ENCODE peak calls at places on chromosome 22, in seven cellular contexts. N is neural progenitor cell; W is thyroid gland; U is effector memory CD4-positive, alpha-beta T cell; V is PC-3; H is heart right ventricle; A is left ventricle myocardium inferior. C is an unnamed sample.

GRCh38 chr22:41327124-41327523 is 25.8 kb downstream of the ZC3H7B start:
- DNase-seq in N (no peak), W (no peak), U (no peak), V (no peak), H (no peak), A (no peak), C (no peak)

GRCh38 chr22:43185860-43186261 is 1.1 kb downstream of the TTLL12 start:
- DNase-seq in N (peak; percentile 34), W (peak; percentile 85), U (no peak), V (peak; percentile 24), H (peak; percentile 35), A (peak; percentile 67), C (peak; percentile 63)

GRCh38 chr22:44697423-44698179 is 4.4 kb upstream of the PRR5 start:
- DNase-seq in N (peak; percentile 89), W (peak; percentile 77), U (peak; percentile 68), V (peak; percentile 73), H (peak; percentile 72), A (peak; percentile 77), C (peak; percentile 91)

GRCh38 chr22:37559901-37560681 is at the start of gene CDC42EP1:
- DNase-seq in N (peak; percentile 74), W (peak; percentile 61), U (no peak), V (peak; percentile 54), H (no peak), A (peak; percentile 65), C (peak; percentile 66)

GRCh38 chr22:39214383-39215069 is 30.3 kb downstream of the PDGFB start:
- DNase-seq in N (peak; percentile 77), W (peak; percentile 47), U (no peak), V (peak; percentile 94), H (no peak), A (no peak), C (no peak)

GRCh38 chr22:46096051-46096450 is 54.3 kb upstream of the PPARA start:
- DNase-seq in N (no peak), W (no peak), U (no peak), V (no peak), H (no peak), A (no peak), C (no peak)

GRCh38 chr22:35987487-35987886 is 41.1 kb downstream of the RBFOX2 start:
- DNase-seq in N (no peak), W (no peak), U (no peak), V (no peak), H (no peak), A (no peak), C (no peak)

GRCh38 chr22:20239063-20239950 is 28.8 kb downstream of the RTN4R start:
- DNase-seq in N (no peak), W (no peak), U (no peak), V (no peak), H (peak; percentile 68), A (peak; percentile 52), C (no peak)

GRCh38 chr22:42688914-42689275 is 31.8 kb downstream of the A4GALT start:
- DNase-seq in N (no peak), W (peak; percentile 34), U (no peak), V (no peak), H (no peak), A (no peak), C (no peak)

GRCh38 chr22:20810645-20811044 is 36.7 kb downstream of the SERPIND1 start:
- DNase-seq in N (no peak), W (no peak), U (no peak), V (no peak), H (no peak), A (no peak), C (no peak)

GRCh38 chr22:45491841-45492240 is 10.8 kb upstream of the FBLN1 start:
- DNase-seq in N (no peak), W (no peak), U (no peak), V (no peak), H (no peak), A (no peak), C (no peak)

GRCh38 chr22:50572965-50573364 is 5.3 kb downstream of the CPT1B start:
- DNase-seq in N (no peak), W (no peak), U (no peak), V (no peak), H (no peak), A (no peak), C (no peak)

GRCh38 chr22:38271927-38272372 is 860 bp downstream of the TMEM184B start:
- DNase-seq in N (peak; percentile 39), W (peak; percentile 89), U (no peak), V (peak; percentile 29), H (no peak), A (no peak), C (no peak)

GRCh38 chr22:44667829-44668189 is 34.2 kb upstream of the PRR5 start:
- DNase-seq in N (no peak), W (no peak), U (peak; percentile 72), V (no peak), H (no peak), A (no peak), C (no peak)

GRCh38 chr22:20396639-20397038 is 2.7 kb downstream of the ZNF74 start:
- DNase-seq in N (no peak), W (no peak), U (no peak), V (no peak), H (no peak), A (no peak), C (no peak)

GRCh38 chr22:38973289-38974169 is 8.6 kb upstream of the APOBEC3B start:
- DNase-seq in N (peak; percentile 80), W (peak; percentile 56), U (peak; percentile 16), V (peak; percentile 55), H (no peak), A (no peak), C (peak; percentile 51)

GRCh38 chr22:42920101-42920820 is 63.2 kb upstream of the ARFGAP3 start:
- DNase-seq in N (no peak), W (no peak), U (no peak), V (no peak), H (no peak), A (no peak), C (no peak)

GRCh38 chr22:36998620-36999351 is 20.5 kb downstream of the TST start:
- DNase-seq in N (no peak), W (no peak), U (no peak), V (no peak), H (no peak), A (no peak), C (no peak)

GRCh38 chr22:38755155-38755910 is 465 bp downstream of the SUN2 start:
- DNase-seq in N (peak; percentile 91), W (peak; percentile 96), U (peak; percentile 38), V (peak; percentile 66), H (peak; percentile 89), A (peak; percentile 95), C (peak; percentile 54)

GRCh38 chr22:42877158-42877557 is 20.1 kb upstream of the ARFGAP3 start:
- DNase-seq in N (no peak), W (no peak), U (no peak), V (no peak), H (no peak), A (no peak), C (no peak)

GRCh38 chr22:32775957-32776356 is 25.5 kb upstream of the TIMP3 start:
- DNase-seq in N (peak; percentile 30), W (no peak), U (no peak), V (no peak), H (no peak), A (no peak), C (no peak)

GRCh38 chr22:26565889-26566288 is 24.0 kb downstream of the TPST2 start:
- DNase-seq in N (no peak), W (no peak), U (no peak), V (no peak), H (no peak), A (no peak), C (no peak)

GRCh38 chr22:20249797-20250354 is 18.2 kb downstream of the RTN4R start:
- DNase-seq in N (no peak), W (peak; percentile 41), U (no peak), V (no peak), H (no peak), A (no peak), C (no peak)

GRCh38 chr22:36330655-36331305 is 57.0 kb downstream of the MYH9 start:
- DNase-seq in N (no peak), W (no peak), U (peak; percentile 40), V (peak; percentile 46), H (peak; percentile 80), A (peak; percentile 69), C (no peak)

GRCh38 chr22:29136715-29137700 is 64.2 kb downstream of the KREMEN1 start:
- DNase-seq in N (no peak), W (no peak), U (no peak), V (no peak), H (no peak), A (no peak), C (no peak)

GRCh38 chr22:37077802-37078448 is 26.4 kb downstream of the KCTD17 start:
- DNase-seq in N (peak; percentile 78), W (peak; percentile 60), U (peak; percentile 64), V (peak; percentile 58), H (no peak), A (peak; percentile 47), C (peak; percentile 6)

GRCh38 chr22:42645341-42645937 is 3.8 kb downstream of the CYB5R3 start:
- DNase-seq in N (no peak), W (peak; percentile 57), U (no peak), V (no peak), H (no peak), A (peak; percentile 42), C (no peak)

GRCh38 chr22:43275545-43275981 is 67.6 kb downstream of the SCUBE1 start:
- DNase-seq in N (peak; percentile 51), W (no peak), U (no peak), V (peak; percentile 67), H (no peak), A (no peak), C (no peak)

GRCh38 chr22:37425800-37426531 is 1.3 kb downstream of the ELFN2 start:
- DNase-seq in N (peak; percentile 76), W (no peak), U (no peak), V (no peak), H (no peak), A (no peak), C (peak; percentile 37)

GRCh38 chr22:17143826-17144225 is 15.3 kb downstream of the HDHD5 start:
- DNase-seq in N (no peak), W (no peak), U (no peak), V (no peak), H (no peak), A (no peak), C (no peak)

GRCh38 chr22:31040542-31041398 is 40.3 kb upstream of the SMTN start:
- DNase-seq in N (no peak), W (no peak), U (no peak), V (no peak), H (no peak), A (no peak), C (no peak)
- H3K4me1 ChIP-seq in N (peaks cover 4% of the 10 kb centered on the region), W (peaks cover 16% of the 10 kb centered on the region), U (no peaks in the 10 kb centered on the region), V (peaks cover 6% of the 10 kb centered on the region), H (peaks cover 34% of the 10 kb centered on the region), A (peaks cover 52% of the 10 kb centered on the region), C (no peaks in the 10 kb centered on the region)

GRCh38 chr22:49108636-49109315 is 718.9 kb downstream of the BRD1 start:
- DNase-seq in N (no peak), W (no peak), U (no peak), V (no peak), H (no peak), A (no peak), C (no peak)
- H3K9me3 ChIP-seq in N (no peaks in the 10 kb centered on the region), W (no peaks in the 10 kb centered on the region), U (no peaks in the 10 kb centered on the region), V (no peaks in the 10 kb centered on the region), H (no peaks in the 10 kb centered on the region), A (no peaks in the 10 kb centered on the region), C (no peaks in the 10 kb centered on the region)

GRCh38 chr22:21943571-21944448 is 8.8 kb downstream of the PPM1F start:
- DNase-seq in N (no peak), W (no peak), U (no peak), V (no peak), H (no peak), A (no peak), C (no peak)
- H3K4me1 ChIP-seq in N (peaks cover 6% of the 10 kb centered on the region), W (peaks cover 80% of the 10 kb centered on the region), U (peaks cover 14% of the 10 kb centered on the region), V (peaks cover 19% of the 10 kb centered on the region), H (peaks cover 83% of the 10 kb centered on the region), A (peaks cover 100% of the 10 kb centered on the region), C (no peaks in the 10 kb centered on the region)

GRCh38 chr22:47366026-47366767 is 603.7 kb downstream of the TBC1D22A start:
- DNase-seq in N (no peak), W (no peak), U (no peak), V (no peak), H (no peak), A (no peak), C (no peak)
- H3K9me3 ChIP-seq in N (peaks cover 11% of the 10 kb centered on the region), W (no peaks in the 10 kb centered on the region), U (no peaks in the 10 kb centered on the region), V (no peaks in the 10 kb centered on the region), H (peaks cover 4% of the 10 kb centered on the region), A (peaks cover 38% of the 10 kb centered on the region), C (no peaks in the 10 kb centered on the region)